ENCODE peak calls at places on chromosome 2, in eight cellular contexts. G is fibroblast of lung; C is adipocyte; D is lower lobe of right lung; A is endothelial cell of umbilical vein; J is CD4-positive, CD25-positive, alpha-beta regulatory T cell; X is CD4-positive, alpha-beta memory T cell; R is renal cortical epithelial cell. I is an unnamed sample.

GRCh38 chr2:46167924-46168323 is 129.3 kb upstream of the EPAS1 start:
- DNase-seq in G (peak), C (no peak), D (no peak), A (no peak), J (no peak), X (no peak), R (no peak), I (no peak)

GRCh38 chr2:24910245-24910644 is 9.8 kb downstream of the ADCY3 start:
- DNase-seq in G (no peak), C (no peak), D (no peak), A (no peak), J (no peak), X (no peak), R (no peak), I (no peak)

GRCh38 chr2:25688236-25688635 is 14.9 kb upstream of the DTNB start:
- DNase-seq in G (no peak), C (no peak), D (no peak), A (no peak), J (no peak), X (no peak), R (no peak), I (no peak)

GRCh38 chr2:80748576-80748975 is 444.0 kb upstream of the LRRTM1 start:
- DNase-seq in G (no peak), C (no peak), D (no peak), A (no peak), J (no peak), X (no peak), R (peak), I (no peak)

GRCh38 chr2:174094542-174094941 is 129.4 kb upstream of the SP3 start:
- DNase-seq in G (no peak), C (no peak), D (no peak), A (no peak), J (no peak), X (no peak), R (no peak), I (no peak)

GRCh38 chr2:147541314-147541713 is 303.5 kb upstream of the ACVR2A start:
- DNase-seq in G (no peak), C (no peak), D (no peak), A (no peak), J (no peak), X (no peak), R (no peak), I (no peak)

GRCh38 chr2:129813404-129813803 is 166.1 kb upstream of the RAB6C start:
- DNase-seq in G (no peak), C (no peak), D (no peak), A (no peak), J (no peak), X (no peak), R (no peak), I (no peak)

GRCh38 chr2:63192169-63192888 is 141.7 kb downstream of the OTX1 start:
- DNase-seq in G (peak), C (no peak), D (no peak), A (no peak), J (no peak), X (no peak), R (no peak), I (peak)

GRCh38 chr2:49029406-49029805 is 124.9 kb downstream of the FSHR start:
- DNase-seq in G (no peak), C (no peak), D (no peak), A (no peak), J (no peak), X (no peak), R (peak), I (no peak)

GRCh38 chr2:173553589-173553988 is 198.9 kb downstream of the CDCA7 start:
- DNase-seq in G (peak), C (peak), D (no peak), A (no peak), J (no peak), X (no peak), R (no peak), I (no peak)

GRCh38 chr2:176167398-176167797 is 10.3 kb downstream of the HOXD3 start:
- DNase-seq in G (peak), C (no peak), D (no peak), A (no peak), J (no peak), X (no peak), R (peak), I (no peak)

GRCh38 chr2:96523659-96524481 is 12.7 kb upstream of the ARID5A start:
- DNase-seq in G (no peak), C (peak), D (no peak), A (no peak), J (no peak), X (peak), R (no peak), I (peak)

GRCh38 chr2:176145085-176145969 is 6.0 kb upstream of the HOXD4 start:
- DNase-seq in G (no peak), C (no peak), D (no peak), A (no peak), J (no peak), X (no peak), R (no peak), I (no peak)

GRCh38 chr2:42136832-42137821 is 32.0 kb upstream of the EML4 start:
- DNase-seq in G (peak), C (no peak), D (no peak), A (no peak), J (no peak), X (no peak), R (peak), I (no peak)

I was measured in choroid plexus epithelial cell.